ENCODE peak calls at places on chromosome 18, in six cellular contexts. W, R, S, V, T and I are unnamed samples.

GRCh38 chr18:67509711-67510110 is 6.8 kb downstream of the DSEL start:
- DNase-seq in R (no peak), W (peak), S (no peak), T (no peak), V (peak), I (no peak)

GRCh38 chr18:39960545-39960944 is 1994.5 kb upstream of the PIK3C3 start:
- DNase-seq in T (no peak), R (no peak), W (peak), S (no peak), V (no peak), I (peak)

GRCh38 chr18:29184654-29185053 is 1007.7 kb upstream of the CDH2 start:
- DNase-seq in T (no peak), S (no peak), W (peak), V (peak), R (no peak), I (no peak)

GRCh38 chr18:78895207-78896001 is 84.2 kb upstream of the SALL3 start:
- DNase-seq in T (no peak), R (no peak), V (no peak), S (no peak), W (no peak), I (no peak)

GRCh38 chr18:3923750-3924149 is 473.8 kb downstream of the TGIF1 start:
- DNase-seq in W (peak), S (no peak), T (no peak), V (peak), R (no peak), I (no peak)

GRCh38 chr18:57057890-57058289 is 89.0 kb upstream of the BOD1L2 start:
- DNase-seq in R (no peak), T (no peak), S (no peak), W (no peak), V (no peak), I (no peak)

GRCh38 chr18:36179562-36180334 is 7.5 kb upstream of the MOCOS start:
- DNase-seq in S (no peak), T (no peak), W (peak), V (peak), R (no peak), I (no peak)

GRCh38 chr18:58887613-58887963 is 22.9 kb downstream of the ZNF532 start:
- DNase-seq in W (no peak), V (peak), S (no peak), T (no peak), R (no peak), I (no peak)

GRCh38 chr18:64137914-64138313 is 11.0 kb downstream of the LINC00305 start:
- DNase-seq in T (no peak), R (no peak), W (no peak), V (no peak), S (no peak), I (peak)

GRCh38 chr18:60554961-60555360 is 182.4 kb upstream of the MC4R start:
- DNase-seq in V (no peak), W (no peak), S (no peak), T (no peak), R (no peak), I (no peak)

GRCh38 chr18:21682276-21683051 is 22.1 kb downstream of the ABHD3 start:
- DNase-seq in R (peak), W (peak), V (peak), S (no peak), T (no peak), I (no peak)

GRCh38 chr18:46297621-46298020 is 193.4 kb downstream of the HAUS1 start:
- DNase-seq in S (no peak), T (no peak), R (no peak), V (no peak), W (no peak), I (no peak)

GRCh38 chr18:2916184-2916583 is 69.4 kb downstream of the EMILIN2 start:
- DNase-seq in T (no peak), S (peak), V (peak), R (no peak), W (no peak), I (peak)

GRCh38 chr18:45156941-45157340 is 458.3 kb upstream of the SLC14A2 start:
- DNase-seq in S (no peak), V (peak), R (no peak), T (no peak), W (peak), I (no peak)

GRCh38 chr18:58541789-58542425 is 87.0 kb downstream of the ALPK2 start:
- DNase-seq in W (peak), S (no peak), T (no peak), R (no peak), V (peak), I (peak)

GRCh38 chr18:63994783-63995399 is 25.0 kb downstream of the SERPINB8 start:
- DNase-seq in T (peak), V (peak), R (peak), W (peak), S (peak), I (peak)

GRCh38 chr18:57015036-57015805 is 131.7 kb upstream of the BOD1L2 start:
- DNase-seq in R (peak), W (no peak), S (no peak), T (no peak), V (no peak), I (no peak)

GRCh38 chr18:48997985-48998831 is 47.4 kb upstream of the SMAD7 start:
- DNase-seq in R (no peak), W (peak), T (no peak), V (peak), S (peak), I (peak)

GRCh38 chr18:49849331-49850217 is 36.2 kb upstream of the ACAA2 start:
- DNase-seq in W (peak), S (peak), V (peak), R (peak), T (peak), I (peak)

GRCh38 chr18:22167471-22168151 is 1.8 kb upstream of the GATA6 start:
- DNase-seq in S (peak), R (peak), W (no peak), T (peak), V (peak), I (peak)

GRCh38 chr18:59079264-59079972 is 60.3 kb upstream of the SEC11C start:
- DNase-seq in V (no peak), T (no peak), R (no peak), W (no peak), S (no peak), I (no peak)

GRCh38 chr18:46856975-46857374 is 60.3 kb downstream of the PIAS2 start:
- DNase-seq in V (peak), R (no peak), S (no peak), W (no peak), T (no peak), I (peak)

GRCh38 chr18:7459851-7460774 is 107.0 kb upstream of the PTPRM start:
- DNase-seq in W (no peak), S (no peak), T (no peak), V (no peak), R (no peak), I (no peak)

GRCh38 chr18:41745166-41746049 is 209.6 kb upstream of the PIK3C3 start:
- DNase-seq in R (peak), T (peak), W (peak), V (peak), S (peak), I (peak)

GRCh38 chr18:57603871-57604270 is 17.4 kb upstream of the FECH start:
- DNase-seq in S (no peak), W (no peak), T (no peak), R (no peak), V (no peak), I (peak)

GRCh38 chr18:63850010-63850409 is 37.5 kb upstream of the SERPINB2 start:
- DNase-seq in S (peak), R (peak), V (peak), T (no peak), W (peak), I (peak)

GRCh38 chr18:8936646-8937045 is 165.9 kb upstream of the NDUFV2 start:
- DNase-seq in T (no peak), S (no peak), W (no peak), V (no peak), R (no peak), I (no peak)

GRCh38 chr18:77108001-77108692 is 24.4 kb downstream of the MBP start:
- DNase-seq in V (peak), S (no peak), T (peak), R (no peak), W (peak), I (no peak)

GRCh38 chr18:48866028-48866733 is 84.6 kb downstream of the SMAD7 start:
- DNase-seq in T (no peak), R (no peak), W (peak), S (no peak), V (no peak), I (no peak)

GRCh38 chr18:49553003-49553402 is 8.9 kb upstream of the LIPG start:
- DNase-seq in S (no peak), T (no peak), V (no peak), R (no peak), W (no peak), I (no peak)

GRCh38 chr18:24659837-24660720 is 199.6 kb downstream of the HRH4 start:
- DNase-seq in W (peak), V (no peak), S (no peak), T (no peak), R (no peak), I (no peak)

GRCh38 chr18:22032392-22032961 is 136.9 kb upstream of the GATA6 start:
- DNase-seq in V (peak), T (no peak), R (peak), W (peak), S (no peak), I (peak)

GRCh38 chr18:68763082-68763481 is 34.8 kb upstream of the CCDC102B start:
- DNase-seq in S (no peak), W (peak), T (no peak), V (peak), R (no peak), I (no peak)

GRCh38 chr18:68764016-68764415 is 33.9 kb upstream of the CCDC102B start:
- DNase-seq in S (no peak), W (peak), V (peak), T (no peak), R (no peak), I (no peak)

GRCh38 chr18:68757121-68757520 is 40.8 kb upstream of the CCDC102B start:
- DNase-seq in W (peak), T (no peak), V (no peak), S (no peak), R (no peak), I (no peak)

DNA sequence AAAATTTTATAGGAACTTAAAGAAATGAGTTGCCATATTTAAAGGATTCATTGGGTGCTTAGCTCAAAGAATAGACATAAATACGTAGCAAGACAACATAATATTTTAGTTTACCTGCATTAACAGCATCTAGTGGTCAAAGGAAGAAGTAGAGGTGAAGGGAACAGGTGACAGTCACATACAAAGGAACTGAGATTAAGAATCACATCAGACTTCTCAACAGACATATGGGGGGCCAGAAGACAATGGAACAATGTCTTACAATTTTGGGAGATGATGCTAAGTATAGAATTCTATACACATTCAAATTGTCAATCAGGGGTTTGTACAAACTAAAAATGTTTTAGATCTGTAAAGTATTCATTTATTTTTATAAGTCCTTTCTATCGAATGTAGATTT is 38.6 kb upstream of the CCDC102B start:
- DNase-seq in W (no peak), T (no peak), V (no peak), S (no peak), R (no peak), I (no peak)
- H2BK15ac ChIP-seq in W (no peak), T (no peak), V (no peak), S (no peak), R (no peak), I (no peak)

DNA sequence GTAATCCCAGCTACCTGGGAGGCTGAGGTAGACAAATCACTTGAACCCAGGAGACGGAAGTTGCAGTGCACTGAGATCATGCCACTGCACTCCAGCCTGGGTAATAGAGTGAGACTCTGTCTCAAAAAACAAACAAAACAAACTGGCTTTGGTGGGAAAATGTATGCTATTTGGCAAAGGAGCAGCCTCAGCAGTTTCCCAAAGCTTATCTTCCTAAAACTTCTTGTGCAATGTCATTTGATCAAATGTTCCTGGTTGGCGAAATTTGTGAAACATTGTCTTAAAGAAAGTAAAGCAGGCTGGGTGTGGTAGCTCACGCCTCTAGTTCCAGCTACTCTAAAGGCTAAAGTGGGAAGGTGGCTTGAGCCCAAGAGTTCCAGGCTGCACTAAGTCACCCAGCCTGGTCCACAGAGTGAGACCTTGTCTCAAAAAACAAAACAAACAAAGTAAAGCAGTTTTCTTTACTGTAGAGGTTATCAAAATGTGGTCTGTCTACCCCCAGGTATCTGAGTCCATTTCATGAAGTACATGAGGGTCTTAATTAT is 17.3 kb upstream of the TAF4B start:
- DNase-seq in S (no peak), R (no peak), W (no peak), T (no peak), V (no peak), I (no peak)
- H2BK15ac ChIP-seq in S (no peak), R (no peak), W (no peak), T (no peak), V (no peak), I (no peak)

GRCh38 chr18:32550958-32551357 is 80.3 kb upstream of the GAREM1 start:
- DNase-seq in V (peak), R (no peak), W (no peak), T (no peak), S (peak), I (peak)

GRCh38 chr18:32553640-32554039 is 83.0 kb upstream of the GAREM1 start:
- DNase-seq in T (no peak), S (no peak), R (no peak), V (no peak), W (no peak), I (peak)

GRCh38 chr18:32549248-32549842 is 78.7 kb upstream of the GAREM1 start:
- DNase-seq in S (peak), V (peak), T (peak), W (peak), R (peak), I (peak)

GRCh38 chr18:32553174-32553573 is 82.5 kb upstream of the GAREM1 start:
- DNase-seq in T (no peak), R (no peak), S (no peak), W (no peak), V (no peak), I (no peak)

GRCh38 chr18:32552421-32553030 is 81.8 kb upstream of the GAREM1 start:
- DNase-seq in T (peak), R (no peak), W (peak), V (peak), S (peak), I (peak)
- H2BK15ac ChIP-seq in T (no peak), R (no peak), W (no peak), V (no peak), S (no peak), I (no peak)

GRCh38 chr18:13137041-13137938 is 81.3 kb upstream of the LDLRAD4 start:
- DNase-seq in V (no peak), R (no peak), T (no peak), W (no peak), S (no peak), I (no peak)
- H2BK15ac ChIP-seq in V (no peak), R (peak), T (no peak), W (no peak), S (no peak), I (no peak)